ENCODE peak calls at places on chromosomes 7 and 10, in five cellular contexts. One of them, this sample, is unnamed.

GRCh38 chr10:49282879-49283321 is 16.1 kb upstream of the C10orf71 start:
- DNase-seq in hypothalamus: no peak
- DNase-seq in choroid plexus epithelial cell: no peak
- DNase-seq in COR-L47: no peak
- DNase-seq in EH: no peak
- DNase-seq in this sample: no peak

GRCh38 chr7:146492017-146492416 is 375.4 kb downstream of the CNTNAP2 start:
- DNase-seq in hypothalamus: no peak
- DNase-seq in choroid plexus epithelial cell: no peak
- DNase-seq in COR-L47: no peak
- DNase-seq in EH: no peak
- DNase-seq in this sample: no peak

GRCh38 chr7:26390016-26390415 is 98.4 kb downstream of the SNX10 start:
- DNase-seq in hypothalamus: no peak
- DNase-seq in choroid plexus epithelial cell: no peak
- DNase-seq in COR-L47: no peak
- DNase-seq in EH: no peak
- DNase-seq in this sample: no peak

GRCh38 chr7:128867842-128868623 is 5.4 kb downstream of the ATP6V1F start:
- DNase-seq in hypothalamus: no peak
- DNase-seq in choroid plexus epithelial cell: peak
- DNase-seq in COR-L47: peak
- DNase-seq in EH: peak
- DNase-seq in this sample: no peak

GRCh38 chr10:85175635-85176034 is 847.2 kb downstream of the CCSER2 start:
- DNase-seq in hypothalamus: no peak
- DNase-seq in choroid plexus epithelial cell: no peak
- DNase-seq in COR-L47: no peak
- DNase-seq in EH: no peak
- DNase-seq in this sample: no peak

GRCh38 chr7:157411580-157411979 is 74.8 kb downstream of the DNAJB6 start:
- DNase-seq in hypothalamus: no peak
- DNase-seq in choroid plexus epithelial cell: peak
- DNase-seq in COR-L47: no peak
- DNase-seq in EH: no peak
- DNase-seq in this sample: peak

GRCh38 chr7:72465521-72465920 is 53.4 kb upstream of the CALN1 start:
- DNase-seq in hypothalamus: no peak
- DNase-seq in choroid plexus epithelial cell: no peak
- DNase-seq in COR-L47: no peak
- DNase-seq in EH: no peak
- DNase-seq in this sample: no peak

GRCh38 chr7:2613926-2614613 is 17.7 kb upstream of the TTYH3 start:
- DNase-seq in hypothalamus: peak
- DNase-seq in choroid plexus epithelial cell: peak
- DNase-seq in COR-L47: no peak
- DNase-seq in EH: peak
- DNase-seq in this sample: no peak

GRCh38 chr10:21020545-21020944 is 123.4 kb upstream of the NEBL start:
- DNase-seq in hypothalamus: no peak
- DNase-seq in choroid plexus epithelial cell: peak
- DNase-seq in COR-L47: peak
- DNase-seq in EH: no peak
- DNase-seq in this sample: no peak

GRCh38 chr7:131483586-131483985 is 72.8 kb downstream of the PODXL start:
- DNase-seq in hypothalamus: no peak
- DNase-seq in choroid plexus epithelial cell: no peak
- DNase-seq in COR-L47: no peak
- DNase-seq in EH: no peak
- DNase-seq in this sample: no peak

GRCh38 chr10:108808228-108808627 is 1115.1 kb downstream of the XPNPEP1 start:
- DNase-seq in hypothalamus: no peak
- DNase-seq in choroid plexus epithelial cell: no peak
- DNase-seq in COR-L47: no peak
- DNase-seq in EH: no peak
- DNase-seq in this sample: no peak

GRCh38 chr7:26090927-26091519 is 61.0 kb upstream of the NFE2L3 start:
- DNase-seq in hypothalamus: no peak
- DNase-seq in choroid plexus epithelial cell: peak
- DNase-seq in COR-L47: peak
- DNase-seq in EH: peak
- DNase-seq in this sample: peak

GRCh38 chr10:1394155-1394912 is 338.1 kb downstream of the WDR37 start:
- DNase-seq in hypothalamus: no peak
- DNase-seq in choroid plexus epithelial cell: no peak
- DNase-seq in COR-L47: no peak
- DNase-seq in EH: no peak
- DNase-seq in this sample: no peak

GRCh38 chr7:148277042-148277660 is 313.4 kb upstream of the C7orf33 start:
- DNase-seq in hypothalamus: no peak
- DNase-seq in choroid plexus epithelial cell: no peak
- DNase-seq in COR-L47: no peak
- DNase-seq in EH: no peak
- DNase-seq in this sample: no peak